ENCODE peak calls at places on chromosomes 3 and 15, in six cellular contexts. B, Z, K, X, C and D are unnamed samples.

GRCh38 chr3:46709721-46710120 is 7.9 kb downstream of the PRSS50 start:
- DNase-seq in B (peak; percentile 42), Z (no peak), K (no peak), X (no peak), C (no peak), D (peak; percentile 50)

GRCh38 chr3:115784739-115785571 is 161.6 kb downstream of the GAP43 start:
- DNase-seq in B (no peak), Z (no peak), K (peak; percentile 71), X (peak; percentile 77), C (no peak), D (no peak)

GRCh38 chr15:68310811-68311463 is 33.4 kb downstream of the FEM1B start:
- DNase-seq in B (no peak), Z (no peak), K (no peak), X (no peak), C (no peak), D (no peak)

GRCh38 chr3:16883057-16883725 is 1.6 kb upstream of the PLCL2 start:
- DNase-seq in B (peak; percentile 65), Z (no peak), K (no peak), X (peak; percentile 20), C (no peak), D (no peak)

GRCh38 chr3:127550758-127551157 is 39.8 kb downstream of the TPRA1 start:
- DNase-seq in B (no peak), Z (no peak), K (no peak), X (no peak), C (no peak), D (no peak)

GRCh38 chr3:153028336-153028735 is 133.7 kb upstream of the RAP2B start:
- DNase-seq in B (no peak), Z (no peak), K (no peak), X (no peak), C (no peak), D (no peak)

GRCh38 chr15:91522609-91523332 is 330.7 kb upstream of the SLCO3A1 start:
- DNase-seq in B (no peak), Z (no peak), K (peak; percentile 68), X (peak; percentile 74), C (no peak), D (no peak)

GRCh38 chr3:154095832-154096421 is 25.3 kb upstream of the ARHGEF26 start:
- DNase-seq in B (no peak), Z (no peak), K (peak; percentile 28), X (peak; percentile 4), C (no peak), D (no peak)

GRCh38 chr3:46959169-46959515 is 17.4 kb downstream of the CCDC12 start:
- DNase-seq in B (no peak), Z (no peak), K (no peak), X (no peak), C (no peak), D (no peak)

GRCh38 chr3:110773413-110773954 is 298.1 kb upstream of the NECTIN3 start:
- DNase-seq in B (no peak), Z (no peak), K (peak; percentile 68), X (peak; percentile 81), C (no peak), D (no peak)

GRCh38 chr3:171704002-171704401 is 106.3 kb downstream of the PLD1 start:
- DNase-seq in B (no peak), Z (no peak), K (peak; percentile 59), X (peak; percentile 70), C (no peak), D (no peak)

GRCh38 chr15:66071621-66072295 is 181.8 kb downstream of the MEGF11 start:
- DNase-seq in B (peak; percentile 47), Z (no peak), K (peak; percentile 58), X (no peak), C (no peak), D (no peak)

GRCh38 chr3:43505351-43505750 is 116.5 kb downstream of the ANO10 start:
- DNase-seq in B (no peak), Z (no peak), K (peak; percentile 33), X (peak; percentile 30), C (no peak), D (no peak)

GRCh38 chr15:70271422-70272088 is 173.8 kb upstream of the TLE3 start:
- DNase-seq in B (no peak), Z (no peak), K (peak; percentile 92), X (peak; percentile 96), C (no peak), D (no peak)

GRCh38 chr3:28576590-28577220 is 228.1 kb upstream of the AZI2 start:
- DNase-seq in B (no peak), Z (no peak), K (no peak), X (no peak), C (no peak), D (no peak)